ENCODE peak calls at places on chromosomes 11 and 22, in six cellular contexts. J is AG09319; A is astrocyte of the cerebellum; T is SHP77; X is activated T-helper 1 cell treated with anti-CD3 and anti-CD28 coated beads, Interleukin-2, amount 50 U/mL, for 16 hours; Y is GM23338. O is an unnamed sample.

GRCh38 chr11:75924966-75925784 is 110.2 kb downstream of the UVRAG start:
- DNase-seq in J (no peak), A (no peak), T (no peak), X (no peak), Y (no peak), O (no peak)

GRCh38 chr11:116364357-116364756 is 408.4 kb downstream of the BUD13 start:
- DNase-seq in J (no peak), A (no peak), T (no peak), X (no peak), Y (no peak), O (no peak)

GRCh38 chr11:123640677-123641494 is 13.5 kb downstream of the SCN3B start:
- DNase-seq in J (no peak), A (no peak), T (peak; percentile 20), X (peak; percentile 22), Y (peak; percentile 83), O (no peak)

GRCh38 chr22:25839755-25840154 is 97.8 kb downstream of the MYO18B start:
- DNase-seq in J (no peak), A (no peak), T (no peak), X (no peak), Y (no peak), O (no peak)

GRCh38 chr22:19927696-19928095 is 13.9 kb upstream of the COMT start:
- DNase-seq in J (no peak), A (no peak), T (no peak), X (no peak), Y (no peak), O (no peak)

GRCh38 chr11:82732348-82732733 is 1.3 kb downstream of the FAM181B start:
- DNase-seq in J (no peak), A (no peak), T (no peak), X (no peak), Y (peak; percentile 68), O (no peak)

GRCh38 chr22:32335471-32335870 is 22.2 kb upstream of the RFPL3 start:
- DNase-seq in J (no peak), A (no peak), T (no peak), X (no peak), Y (no peak), O (no peak)

GRCh38 chr11:73398721-73399120 is 22.5 kb downstream of the RELT start:
- DNase-seq in J (no peak), A (no peak), T (no peak), X (no peak), Y (no peak), O (no peak)

GRCh38 chr11:95519912-95520311 is 269.7 kb downstream of the FAM76B start:
- DNase-seq in J (no peak), A (no peak), T (no peak), X (no peak), Y (no peak), O (no peak)

GRCh38 chr22:48664586-48664985 is 1163.1 kb downstream of the BRD1 start:
- DNase-seq in J (no peak), A (no peak), T (no peak), X (no peak), Y (no peak), O (no peak)

GRCh38 chr11:57180964-57181363 is 789 bp upstream of the LRRC55 start:
- DNase-seq in J (no peak), A (no peak), T (no peak), X (no peak), Y (peak; percentile 6), O (no peak)

GRCh38 chr11:43723617-43724016 is 43.1 kb downstream of the HSD17B12 start:
- DNase-seq in J (no peak), A (no peak), T (no peak), X (no peak), Y (no peak), O (no peak)

GRCh38 chr22:47850644-47851151 is 1088.2 kb downstream of the TBC1D22A start:
- DNase-seq in J (no peak), A (peak; percentile 8), T (peak; percentile 65), X (no peak), Y (no peak), O (peak; percentile 40)

GRCh38 chr11:96116341-96116740 is 192.4 kb upstream of the MTMR2 start:
- DNase-seq in J (no peak), A (no peak), T (no peak), X (no peak), Y (no peak), O (no peak)

GRCh38 chr22:41517172-41518047 is 26.9 kb downstream of the POLR3H start:
- DNase-seq in J (no peak), A (no peak), T (peak; percentile 28), X (peak; percentile 17), Y (peak; percentile 83), O (peak; percentile 28)

GRCh38 chr11:35012467-35013191 is 96.2 kb downstream of the PDHX start:
- DNase-seq in J (no peak), A (no peak), T (no peak), X (no peak), Y (no peak), O (no peak)

GRCh38 chr22:47794851-47795250 is 1032.4 kb downstream of the TBC1D22A start:
- DNase-seq in J (no peak), A (no peak), T (no peak), X (no peak), Y (no peak), O (no peak)

GRCh38 chr11:122758974-122759373 is 79.3 kb upstream of the CRTAM start:
- DNase-seq in J (no peak), A (peak; percentile 73), T (no peak), X (no peak), Y (no peak), O (no peak)

GRCh38 chr11:118051611-118052461 is 25.0 kb upstream of the TMPRSS4 start:
- DNase-seq in J (no peak), A (no peak), T (no peak), X (peak; percentile 48), Y (no peak), O (no peak)

GRCh38 chr11:119206512-119207299 is 567 bp downstream of the CBL start:
- DNase-seq in J (no peak), A (no peak), T (peak; percentile 22), X (peak; percentile 34), Y (peak; percentile 77), O (no peak)

GRCh38 chr11:67265633-67266423 is 445 bp upstream of the GRK2 start:
- DNase-seq in J (no peak), A (no peak), T (peak; percentile 74), X (peak; percentile 75), Y (peak; percentile 84), O (peak; percentile 63)

GRCh38 chr22:41217553-41218157 is 12.5 kb downstream of the L3MBTL2 start:
- DNase-seq in J (peak; percentile 87), A (no peak), T (peak; percentile 69), X (no peak), Y (peak; percentile 59), O (peak; percentile 39)

GRCh38 chr11:68423481-68423880 is 37.1 kb upstream of the PPP6R3 start:
- DNase-seq in J (no peak), A (no peak), T (no peak), X (no peak), Y (no peak), O (no peak)

GRCh38 chr22:42462016-42462415 is 29.8 kb upstream of the NFAM1 start:
- DNase-seq in J (no peak), A (no peak), T (no peak), X (no peak), Y (no peak), O (peak; percentile 9)

GRCh38 chr11:1501421-1502167 is 15.0 kb upstream of the MOB2 start:
- DNase-seq in J (no peak), A (no peak), T (no peak), X (no peak), Y (no peak), O (no peak)

GRCh38 chr11:66722745-66723651 is 6.0 kb downstream of the SPTBN2 start:
- DNase-seq in J (no peak), A (no peak), T (no peak), X (no peak), Y (no peak), O (no peak)

GRCh38 chr11:11400635-11401232 is 47.7 kb upstream of the CSNK2A3 start:
- DNase-seq in J (no peak), A (no peak), T (no peak), X (no peak), Y (peak; percentile 75), O (no peak)

GRCh38 chr11:114026355-114026754 is 33.2 kb upstream of the ZBTB16 start:
- DNase-seq in J (no peak), A (no peak), T (peak; percentile 14), X (no peak), Y (peak; percentile 83), O (no peak)

GRCh38 chr11:22787565-22788162 is 41.9 kb downstream of the SVIP start:
- DNase-seq in J (no peak), A (peak; percentile 32), T (no peak), X (no peak), Y (peak; percentile 81), O (no peak)

GRCh38 chr11:63602296-63602695 is 11.9 kb downstream of the PLAAT3 start:
- DNase-seq in J (no peak), A (peak; percentile 34), T (no peak), X (no peak), Y (no peak), O (no peak)